ENCODE peak calls at places on chromosomes 2 and 18, in six cellular contexts. Z is ovary, N is OCI-LY7, E is psoas muscle, W is cardiac muscle cell, I is suprapubic skin. S is an unnamed sample.

GRCh38 chr2:239602290-239603282 is 201.8 kb upstream of the HDAC4 start:
- DNase-seq in E (peak; percentile 23), N (no peak), Z (peak; percentile 7), I (peak; percentile 52), W (no peak), S (no peak)

GRCh38 chr2:206276169-206276927 is 1.9 kb downstream of the ZDBF2 start:
- DNase-seq in Z (no peak), N (no peak), E (no peak), W (no peak), I (no peak), S (no peak)

GRCh38 chr18:48940854-48941531 is 9.8 kb downstream of the SMAD7 start:
- DNase-seq in E (no peak), Z (peak; percentile 27), N (no peak), W (no peak), I (no peak), S (peak; percentile 49)

GRCh38 chr18:9684901-9685738 is 23.0 kb upstream of the RAB31 start:
- DNase-seq in Z (peak; percentile 68), I (no peak), N (no peak), W (no peak), E (no peak), S (no peak)

GRCh38 chr2:150076281-150076680 is 411.2 kb downstream of the RND3 start:
- DNase-seq in W (no peak), Z (no peak), I (no peak), E (no peak), N (no peak), S (no peak)

GRCh38 chr2:184760931-184761330 is 162.6 kb downstream of the ZNF804A start:
- DNase-seq in N (no peak), Z (no peak), W (no peak), E (no peak), I (no peak), S (no peak)

GRCh38 chr2:239688098-239688497 is 287.3 kb upstream of the HDAC4 start:
- DNase-seq in N (no peak), Z (no peak), W (no peak), E (no peak), I (peak; percentile 44), S (no peak)

GRCh38 chr2:30235859-30236535 is 4.7 kb downstream of the LBH start:
- DNase-seq in W (no peak), E (no peak), I (no peak), N (no peak), Z (no peak), S (no peak)

GRCh38 chr2:108267117-108267516 is 21.6 kb upstream of the SULT1C2 start:
- DNase-seq in E (no peak), N (no peak), Z (no peak), I (no peak), W (no peak), S (no peak)

GRCh38 chr18:50306944-50307343 is 19.5 kb upstream of the CXXC1 start:
- DNase-seq in W (no peak), I (no peak), N (no peak), E (no peak), Z (peak; percentile 40), S (no peak)

GRCh38 chr2:14927021-14927564 is 294.6 kb downstream of the LRATD1 start:
- DNase-seq in Z (no peak), W (no peak), I (no peak), E (no peak), N (no peak), S (no peak)

GRCh38 chr2:127857494-127857818 is 499 bp downstream of the POLR2D start:
- DNase-seq in I (no peak), E (no peak), W (no peak), Z (no peak), N (peak; percentile 67), S (no peak)

GRCh38 chr2:200786423-200786822 is 25.3 kb upstream of the BZW1 start:
- DNase-seq in Z (no peak), E (no peak), N (no peak), W (no peak), I (no peak), S (no peak)

GRCh38 chr2:27860111-27860510 is 30.1 kb downstream of the RBKS start:
- DNase-seq in W (no peak), Z (no peak), E (no peak), I (no peak), N (no peak), S (no peak)

GRCh38 chr2:148944536-148944935 is 69.5 kb downstream of the KIF5C start:
- DNase-seq in N (no peak), E (no peak), I (no peak), W (no peak), Z (no peak), S (no peak)

GRCh38 chr2:195659114-195659513 is 2.1 kb downstream of the SLC39A10 start:
- DNase-seq in I (no peak), Z (no peak), W (no peak), N (peak; percentile 61), E (no peak), S (no peak)

GRCh38 chr2:150146879-150147278 is 340.6 kb downstream of the RND3 start:
- DNase-seq in W (no peak), I (no peak), N (no peak), E (no peak), Z (no peak), S (no peak)

GRCh38 chr2:42793314-42794270 is 1.2 kb upstream of the HAAO start:
- DNase-seq in E (peak; percentile 57), W (no peak), Z (no peak), N (no peak), I (no peak), S (no peak)

GRCh38 chr2:170525566-170525900 is 189.6 kb upstream of the SP5 start:
- DNase-seq in E (peak; percentile 87), I (peak; percentile 91), N (no peak), Z (peak; percentile 82), W (no peak), S (no peak)

GRCh38 chr2:164831887-164832286 is 9.7 kb downstream of the COBLL1 start:
- DNase-seq in W (no peak), E (no peak), Z (no peak), N (no peak), I (no peak), S (no peak)

GRCh38 chr18:44856157-44856556 is 175.5 kb downstream of the SETBP1 start:
- DNase-seq in I (no peak), W (no peak), Z (no peak), E (no peak), N (no peak), S (no peak)
- H3K4me1 ChIP-seq in I (peaks cover 18% of the 10 kb centered on the region), W (peaks cover 26% of the 10 kb centered on the region), Z (peaks cover 14% of the 10 kb centered on the region), E (peaks cover 62% of the 10 kb centered on the region), N (no peaks in the 10 kb centered on the region), S (no peaks in the 10 kb centered on the region)

GRCh38 chr2:144464730-144465129 is 55.2 kb downstream of the ZEB2 start:
- DNase-seq in N (no peak), E (no peak), Z (no peak), I (no peak), W (no peak), S (no peak)

GRCh38 chr2:144462266-144462665 is 57.7 kb downstream of the ZEB2 start:
- DNase-seq in I (no peak), N (no peak), Z (no peak), W (no peak), E (no peak), S (no peak)

GRCh38 chr2:144458536-144458935 is 61.4 kb downstream of the ZEB2 start:
- DNase-seq in Z (no peak), N (no peak), E (no peak), W (no peak), I (no peak), S (no peak)

GRCh38 chr2:144459937-144460336 is 60.0 kb downstream of the ZEB2 start:
- DNase-seq in E (no peak), N (no peak), I (no peak), W (no peak), Z (no peak), S (no peak)

GRCh38 chr2:144460981-144461766 is 58.7 kb downstream of the ZEB2 start:
- DNase-seq in N (no peak), Z (no peak), I (no peak), E (peak; percentile 58), W (no peak), S (peak; percentile 44)
- TF ChIP-seq CTCF in N (no peak), Z (no peak), I (no peak), E (peak; percentile 16), W (no peak), S (peak; percentile 20)

DNA sequence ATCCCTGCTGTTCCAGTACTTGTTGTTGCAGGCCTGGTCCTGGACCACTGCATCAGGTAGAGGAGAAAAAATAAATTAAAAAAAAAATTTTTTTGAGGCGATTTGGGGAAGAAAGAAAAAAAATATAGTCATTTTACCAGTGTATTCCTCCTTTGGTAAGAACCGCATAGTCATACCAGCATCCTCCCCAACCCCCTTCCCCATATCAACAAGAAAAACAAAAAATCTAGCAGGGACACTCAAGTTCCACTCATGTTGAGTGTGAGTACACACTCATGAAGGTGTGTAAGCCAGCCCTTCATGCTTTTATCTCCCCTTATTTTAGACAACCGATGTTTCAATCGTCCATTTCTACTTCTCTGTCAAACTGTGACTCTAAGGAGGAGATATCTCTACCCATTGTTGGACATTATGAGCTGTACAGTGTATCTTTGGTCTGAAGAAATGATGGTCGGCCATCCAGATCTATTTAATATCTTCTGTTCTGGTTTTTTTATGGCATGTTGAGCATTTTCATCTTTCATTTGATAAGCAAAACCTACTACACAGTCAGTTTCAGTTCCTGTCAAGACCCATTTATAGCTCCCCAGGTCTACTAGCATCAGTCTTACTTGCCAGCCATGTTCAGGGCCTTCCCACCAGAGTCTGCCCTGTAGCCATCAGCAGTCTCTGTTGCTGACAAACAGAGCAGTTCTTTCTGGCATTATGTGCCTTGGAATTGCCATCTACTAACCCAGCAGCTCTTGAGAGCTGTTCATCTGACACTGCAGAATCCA is 20.0 kb downstream of the ELP2 start:
- DNase-seq in W (no peak), E (no peak), N (peak; percentile 73), Z (no peak), I (no peak), S (no peak)
- H3K36me3 ChIP-seq in W (peaks cover 31% of the 10 kb centered on the region), E (peaks cover 12% of the 10 kb centered on the region), N (peaks cover 86% of the 10 kb centered on the region), Z (no peaks in the 10 kb centered on the region), I (peaks cover 99% of the 10 kb centered on the region), S (peaks cover 10% of the 10 kb centered on the region)

GRCh38 chr2:176558574-176559140 is 289.4 kb downstream of the MTX2 start:
- DNase-seq in N (no peak), I (no peak), E (no peak), Z (no peak), W (no peak), S (no peak)

GRCh38 chr2:176561706-176562105 is 292.5 kb downstream of the MTX2 start:
- DNase-seq in E (no peak), N (no peak), Z (no peak), I (no peak), W (no peak), S (no peak)

GRCh38 chr2:176560296-176560695 is 291.1 kb downstream of the MTX2 start:
- DNase-seq in W (no peak), N (no peak), I (no peak), E (no peak), Z (no peak), S (no peak)

GRCh38 chr2:176565641-176566323 is 296.5 kb downstream of the MTX2 start:
- DNase-seq in E (no peak), N (no peak), W (no peak), I (no peak), Z (no peak), S (no peak)

DNA sequence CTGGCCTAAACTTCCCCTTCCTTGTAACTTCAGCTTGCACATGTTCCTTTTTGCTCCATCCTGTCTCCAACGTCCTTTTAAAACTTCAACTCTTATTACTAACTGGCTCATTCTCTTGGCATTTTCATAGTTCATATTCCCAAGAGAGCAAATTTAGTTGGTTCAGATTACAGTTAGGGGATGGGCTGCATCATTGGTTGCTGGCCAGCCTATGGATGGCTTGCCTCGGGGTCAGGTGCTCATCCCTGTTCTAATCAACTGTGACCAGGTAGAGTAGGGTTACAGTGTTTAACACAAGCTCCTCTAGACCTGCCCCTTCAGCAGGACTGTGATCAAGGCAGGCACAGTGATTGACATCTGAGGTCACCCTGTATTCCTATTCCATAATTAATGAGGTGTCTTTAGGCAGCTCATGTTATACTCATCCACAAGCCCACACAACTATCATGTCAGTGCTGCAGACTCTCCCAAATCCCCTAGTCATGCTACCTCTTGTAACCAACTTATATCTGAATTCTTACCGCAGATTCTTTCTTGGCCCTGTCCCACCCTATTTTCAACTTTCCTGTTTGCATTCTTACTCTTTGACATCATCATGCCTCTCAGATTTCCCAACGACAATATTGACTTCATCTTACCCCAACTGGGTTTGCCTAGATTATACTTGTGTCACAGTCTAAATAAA is 293.3 kb downstream of the MTX2 start:
- DNase-seq in N (no peak), Z (no peak), I (no peak), E (no peak), W (no peak), S (no peak)
- H3K4me1 ChIP-seq in N (no peaks in the 10 kb centered on the region), Z (no peaks in the 10 kb centered on the region), I (no peaks in the 10 kb centered on the region), E (no peaks in the 10 kb centered on the region), W (no peaks in the 10 kb centered on the region), S (no peaks in the 10 kb centered on the region)